ENCODE peak calls at places on chromosomes 2 and 18, in seven cellular contexts. F, L, H, E, J, X and Y are unnamed samples.

GRCh38 chr2:64748561-64748960 is 94.8 kb upstream of the SERTAD2 start:
- DNase-seq in X (no peak), L (no peak), J (no peak), H (no peak), E (no peak), F (no peak), Y (no peak)

GRCh38 chr18:78656346-78656925 is 323.2 kb upstream of the SALL3 start:
- DNase-seq in L (no peak), F (no peak), J (no peak), E (no peak), H (no peak), X (no peak), Y (no peak)

GRCh38 chr2:144032566-144032965 is 487.4 kb downstream of the ZEB2 start:
- DNase-seq in H (no peak), E (no peak), L (no peak), J (no peak), X (no peak), F (no peak), Y (no peak)

GRCh38 chr2:1366546-1367134 is 46.6 kb upstream of the TPO start:
- DNase-seq in H (peak; percentile 96), X (no peak), F (no peak), J (peak; percentile 24), L (no peak), E (no peak), Y (no peak)

GRCh38 chr2:70008290-70008689 is 46.9 kb upstream of the ASPRV1 start:
- DNase-seq in X (no peak), J (no peak), H (no peak), F (no peak), L (no peak), E (no peak), Y (no peak)

GRCh38 chr2:9112079-9112721 is 94.4 kb upstream of the ASAP2 start:
- DNase-seq in X (no peak), E (peak; percentile 88), H (peak; percentile 59), J (no peak), F (no peak), L (peak; percentile 89), Y (peak; percentile 80)

GRCh38 chr2:241539616-241540374 is 18.8 kb upstream of the BOK start:
- DNase-seq in E (no peak), L (no peak), J (no peak), F (peak; percentile 34), H (no peak), X (no peak), Y (no peak)

GRCh38 chr2:95530734-95531133 is 46.2 kb upstream of the TRIM43B start:
- DNase-seq in X (no peak), E (no peak), L (peak; percentile 66), H (no peak), J (no peak), F (peak; percentile 60), Y (no peak)

GRCh38 chr2:206415618-206416243 is 27.6 kb upstream of the ADAM23 start:
- DNase-seq in X (no peak), F (no peak), J (no peak), E (no peak), H (no peak), L (no peak), Y (no peak)

GRCh38 chr2:127050803-127051115 is 56.2 kb downstream of the BIN1 start:
- DNase-seq in X (no peak), F (peak; percentile 37), H (no peak), J (no peak), E (no peak), L (no peak), Y (no peak)

GRCh38 chr2:74883011-74883410 is 49.1 kb downstream of the HK2 start:
- DNase-seq in L (no peak), E (no peak), J (no peak), F (no peak), H (no peak), X (no peak), Y (no peak)

GRCh38 chr18:68466714-68467113 is 248.2 kb downstream of the TMX3 start:
- DNase-seq in J (no peak), X (no peak), H (no peak), E (no peak), F (no peak), L (no peak), Y (no peak)

GRCh38 chr2:101983486-101983885 is 8.3 kb upstream of the IL1R2 start:
- DNase-seq in E (peak; percentile 56), J (no peak), X (no peak), F (no peak), L (peak; percentile 41), H (peak; percentile 79), Y (no peak)

GRCh38 chr2:70190086-70190412 is 770 bp downstream of the C2orf42 start:
- DNase-seq in X (no peak), L (no peak), E (peak; percentile 14), J (peak; percentile 38), H (peak; percentile 45), F (no peak), Y (no peak)

GRCh38 chr2:203987959-203988358 is 51.4 kb downstream of the ICOS start:
- DNase-seq in L (no peak), F (no peak), E (no peak), X (no peak), H (no peak), J (no peak), Y (no peak)

GRCh38 chr2:191382801-191383200 is 137.6 kb downstream of the MYO1B start:
- DNase-seq in X (no peak), L (peak; percentile 31), J (no peak), F (no peak), E (peak; percentile 19), H (no peak), Y (no peak)

GRCh38 chr2:212732860-212733259 is 194.3 kb upstream of the ERBB4 start:
- DNase-seq in J (no peak), L (no peak), X (no peak), F (no peak), E (no peak), H (no peak), Y (no peak)

GRCh38 chr2:240300261-240300821 is 135.1 kb upstream of the GPC1 start:
- DNase-seq in E (no peak), F (no peak), X (no peak), H (no peak), J (no peak), L (no peak), Y (no peak)

GRCh38 chr18:7414459-7414858 is 152.7 kb upstream of the PTPRM start:
- DNase-seq in L (no peak), F (no peak), E (peak; percentile 6), H (no peak), J (no peak), X (no peak), Y (no peak)

GRCh38 chr2:70494283-70494886 is 59.2 kb downstream of the TGFA start:
- DNase-seq in H (no peak), J (no peak), E (no peak), X (no peak), L (no peak), F (no peak), Y (no peak)

GRCh38 chr2:156110890-156111289 is 221.6 kb downstream of the NR4A2 start:
- DNase-seq in X (no peak), J (no peak), L (no peak), F (peak; percentile 35), E (no peak), H (no peak), Y (no peak)

GRCh38 chr2:80054339-80054675 is 250.2 kb downstream of the LRRTM1 start:
- DNase-seq in J (no peak), L (no peak), X (no peak), E (peak; percentile 84), F (no peak), H (no peak), Y (peak; percentile 33)

GRCh38 chr2:109030870-109031480 is 42.0 kb upstream of the EDAR start:
- DNase-seq in X (peak; percentile 18), L (no peak), E (no peak), J (peak; percentile 8), F (no peak), H (no peak), Y (no peak)

GRCh38 chr2:3435440-3435839 is 55.9 kb downstream of the TRAPPC12 start:
- DNase-seq in L (no peak), J (no peak), F (no peak), X (no peak), E (no peak), H (no peak), Y (no peak)

GRCh38 chr2:127537142-127537541 is 1.7 kb downstream of the MYO7B start:
- DNase-seq in H (no peak), E (no peak), F (no peak), X (no peak), J (no peak), L (no peak), Y (no peak)

GRCh38 chr18:40651163-40651562 is 1303.9 kb upstream of the PIK3C3 start:
- DNase-seq in E (no peak), J (no peak), F (no peak), H (no peak), L (no peak), X (no peak), Y (no peak)

GRCh38 chr2:240986787-240987411 is 11.5 kb upstream of the SNED1 start:
- DNase-seq in L (no peak), F (no peak), E (no peak), J (no peak), H (no peak), X (no peak), Y (no peak)

GRCh38 chr2:219010162-219010756 is 17.0 kb upstream of the CRYBA2 start:
- DNase-seq in J (peak; percentile 12), X (no peak), L (peak; percentile 7), E (peak; percentile 60), H (no peak), F (peak; percentile 75), Y (no peak)

GRCh38 chr2:29583104-29583503 is 338.3 kb downstream of the ALK start:
- DNase-seq in X (no peak), F (no peak), L (no peak), J (no peak), H (no peak), E (no peak), Y (peak; percentile 6)

GRCh38 chr2:28704621-28705020 is 47.0 kb upstream of the PPP1CB start:
- DNase-seq in X (no peak), L (no peak), E (no peak), F (no peak), H (no peak), J (no peak), Y (no peak)

GRCh38 chr2:21438949-21439348 is 315.2 kb downstream of the TDRD15 start:
- DNase-seq in L (no peak), E (no peak), H (no peak), F (no peak), J (no peak), X (no peak), Y (no peak)

GRCh38 chr18:22668496-22668895 is 250.8 kb upstream of the CTAGE1 start:
- DNase-seq in X (no peak), J (no peak), L (no peak), F (no peak), H (no peak), E (no peak), Y (no peak)

GRCh38 chr2:95121150-95121494 is 486 bp downstream of the MRPS5 start:
- DNase-seq in L (peak; percentile 2), H (no peak), X (no peak), E (peak; percentile 8), J (no peak), F (no peak), Y (no peak)

GRCh38 chr18:50674307-50674706 is 114.4 kb downstream of the MAPK4 start:
- DNase-seq in L (no peak), E (no peak), J (no peak), F (no peak), H (no peak), X (no peak), Y (no peak)

GRCh38 chr2:47561906-47562305 is 158.9 kb downstream of the MSH2 start:
- DNase-seq in X (no peak), J (no peak), F (no peak), E (no peak), H (no peak), L (no peak), Y (no peak)

GRCh38 chr2:111624401-111625156 is 259.4 kb downstream of the ANAPC1 start:
- DNase-seq in H (no peak), L (peak; percentile 79), J (no peak), X (no peak), E (peak; percentile 39), F (no peak), Y (peak; percentile 28)

GRCh38 chr2:164954954-164955701 is at the start of gene SLC38A11:
- DNase-seq in J (no peak), L (peak; percentile 21), F (no peak), H (peak; percentile 17), X (no peak), E (no peak), Y (no peak)

GRCh38 chr2:200968162-200968561 is 4.7 kb upstream of the ORC2 start:
- DNase-seq in H (no peak), F (no peak), J (no peak), E (no peak), X (no peak), L (no peak), Y (no peak)